ENCODE peak calls at places on chromosomes 13 and 19, in five cellular contexts. X is thoracic aorta, L is AG09309, O is epithelial cell of esophagus, W is WTC11. F is an unnamed sample.

GRCh38 chr13:40922437-40923040 is 96.6 kb downstream of the ELF1 start:
- DNase-seq in X (no peak), W (peak; percentile 13), O (no peak), L (no peak), F (no peak)

GRCh38 chr19:4012092-4012974 is 4.8 kb downstream of the PIAS4 start:
- DNase-seq in L (no peak), X (no peak), W (no peak), O (no peak), F (no peak)

GRCh38 chr13:91241249-91241648 is 106.2 kb upstream of the MIR17HG start:
- DNase-seq in L (no peak), O (no peak), W (no peak), X (no peak), F (no peak)

GRCh38 chr19:1274081-1274851 is 1.1 kb upstream of the FAM174C start:
- DNase-seq in L (no peak), O (no peak), W (no peak), X (no peak), F (no peak)

GRCh38 chr19:17005000-17005399 is 21.6 kb downstream of the CPAMD8 start:
- DNase-seq in O (no peak), L (no peak), X (no peak), W (no peak), F (no peak)

GRCh38 chr13:110989331-110989730 is 74.5 kb upstream of the ANKRD10 start:
- DNase-seq in O (no peak), L (no peak), W (no peak), X (no peak), F (no peak)

GRCh38 chr13:90427322-90428272 is 919.9 kb upstream of the MIR17HG start:
- DNase-seq in W (peak; percentile 17), O (no peak), X (no peak), L (no peak), F (no peak)

GRCh38 chr13:114118763-114119123 is 13.7 kb downstream of the RASA3 start:
- DNase-seq in X (no peak), L (no peak), O (no peak), W (no peak), F (peak; percentile 26)

GRCh38 chr19:18777725-18778389 is 13.2 kb downstream of the COMP start:
- DNase-seq in L (no peak), W (no peak), O (no peak), X (no peak), F (no peak)

GRCh38 chr13:30607908-30608307 is 9.8 kb upstream of the USPL1 start:
- DNase-seq in L (no peak), X (no peak), O (peak; percentile 53), W (no peak), F (no peak)

GRCh38 chr19:5823579-5824281 is 15.8 kb downstream of the FUT6 start:
- DNase-seq in X (no peak), W (peak; percentile 65), O (peak; percentile 34), L (no peak), F (peak; percentile 92)

GRCh38 chr19:8148410-8149231 is 771 bp downstream of the FBN3 start:
- DNase-seq in W (peak; percentile 93), X (no peak), L (no peak), O (no peak), F (no peak)

GRCh38 chr13:113643593-113643992 is 14.4 kb downstream of the ATP4B start:
- DNase-seq in L (no peak), O (no peak), X (no peak), W (no peak), F (no peak)

GRCh38 chr13:59770451-59770850 is 393.3 kb downstream of the DIAPH3 start:
- DNase-seq in X (no peak), O (peak; percentile 60), W (no peak), L (no peak), F (no peak)

GRCh38 chr13:53324656-53325055 is 296.0 kb downstream of the OLFM4 start:
- DNase-seq in X (no peak), O (no peak), W (no peak), L (no peak), F (no peak)

GRCh38 chr19:277581-278165 is 13.5 kb downstream of the PLPP2 start:
- DNase-seq in L (no peak), O (peak; percentile 32), X (no peak), W (peak; percentile 61), F (no peak)

GRCh38 chr19:35977446-35978222 is 17.4 kb upstream of the SDHAF1 start:
- DNase-seq in O (no peak), X (no peak), W (peak; percentile 86), L (no peak), F (no peak)
- TF ChIP-seq CTCF in O (no peak), X (no peak), W (peak; percentile 35), L (no peak), F (peak; percentile 10)

GRCh38 chr13:51583469-51583874 is 790 bp upstream of the WDFY2 start:
- DNase-seq in L (no peak), W (no peak), O (no peak), X (no peak), F (no peak)

GRCh38 chr13:51583875-51584730 is at the start of gene WDFY2:
- DNase-seq in O (peak; percentile 100), X (peak; percentile 99), L (peak; percentile 99), W (peak; percentile 99), F (peak; percentile 100)

GRCh38 chr13:51585234-51585672 is 991 bp downstream of the WDFY2 start:
- DNase-seq in X (no peak), W (no peak), L (no peak), O (peak; percentile 20), F (no peak)

GRCh38 chr13:51585696-51586095 is 1.4 kb downstream of the WDFY2 start:
- DNase-seq in O (peak; percentile 87), X (no peak), L (no peak), W (no peak), F (no peak)

DNA sequence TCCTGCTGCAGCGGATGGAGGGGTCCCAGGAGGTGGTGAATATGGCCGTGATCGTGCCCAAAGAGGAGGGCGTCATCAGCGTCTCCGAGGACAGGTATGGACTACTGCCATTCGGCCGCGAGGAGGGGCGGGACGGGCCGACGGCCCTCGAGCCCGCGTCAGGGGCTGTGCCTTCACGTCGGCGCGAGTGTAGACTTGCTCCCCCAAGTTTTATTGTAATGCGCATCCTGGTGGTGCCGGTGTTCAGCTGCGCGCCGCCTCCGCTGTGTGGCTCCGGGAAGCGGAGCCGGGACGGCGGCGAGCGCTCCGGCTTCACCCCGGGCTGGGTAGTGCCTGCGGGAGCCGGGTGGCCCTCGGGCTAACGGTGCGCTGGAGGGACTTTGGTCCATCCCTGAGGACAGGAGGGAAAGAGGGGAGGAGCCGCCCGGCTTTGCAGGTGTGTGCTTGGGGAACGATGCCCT is 499 bp downstream of the WDFY2 start:
- DNase-seq in L (no peak), O (peak; percentile 90), X (peak; percentile 15), W (peak; percentile 72), F (peak; percentile 92)
- TF ChIP-seq CTCF in L (peak; percentile 16), O (peak; percentile 21), X (no peak), W (no peak), F (peak; percentile 62)

DNA sequence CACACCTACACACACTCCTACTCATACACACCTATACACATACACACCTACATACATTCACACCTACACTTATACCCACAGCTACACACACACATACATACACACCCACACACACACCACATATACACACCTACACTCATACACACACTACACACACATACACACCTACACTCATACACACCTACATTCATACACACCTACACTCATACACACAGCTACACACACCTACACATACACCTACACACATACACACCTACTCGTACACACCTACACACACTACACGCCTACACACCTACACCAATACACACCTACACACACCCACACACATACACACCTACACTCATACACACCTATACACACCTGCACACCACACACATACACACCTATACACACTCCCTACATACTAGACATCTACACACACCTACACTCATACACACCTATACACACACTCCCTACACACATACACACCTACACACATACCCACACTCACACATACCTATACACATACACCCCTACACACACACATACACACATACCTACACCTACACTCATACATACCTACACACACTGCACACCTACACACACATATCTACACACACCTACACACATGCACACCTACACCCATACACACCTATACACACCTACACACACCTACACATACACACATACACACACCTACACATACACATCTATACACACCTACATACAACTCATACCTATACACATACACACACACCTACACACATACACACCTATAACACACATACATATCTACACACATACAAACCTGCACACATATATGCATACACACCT is 285.2 kb upstream of the MAB21L1 start:
- DNase-seq in W (no peak), O (no peak), L (no peak), X (no peak), F (no peak)
- TF ChIP-seq CTCF in W (no peak), O (no peak), L (no peak), X (no peak), F (no peak)

GRCh38 chr19:49056101-49056901 is 1.2 kb downstream of the CGB7 start:
- DNase-seq in W (peak; percentile 76), X (no peak), L (no peak), O (peak; percentile 68), F (no peak)
- TF ChIP-seq CTCF in W (peak; percentile 19), X (peak; percentile 28), L (peak; percentile 26), O (peak; percentile 18), F (peak; percentile 75)

DNA sequence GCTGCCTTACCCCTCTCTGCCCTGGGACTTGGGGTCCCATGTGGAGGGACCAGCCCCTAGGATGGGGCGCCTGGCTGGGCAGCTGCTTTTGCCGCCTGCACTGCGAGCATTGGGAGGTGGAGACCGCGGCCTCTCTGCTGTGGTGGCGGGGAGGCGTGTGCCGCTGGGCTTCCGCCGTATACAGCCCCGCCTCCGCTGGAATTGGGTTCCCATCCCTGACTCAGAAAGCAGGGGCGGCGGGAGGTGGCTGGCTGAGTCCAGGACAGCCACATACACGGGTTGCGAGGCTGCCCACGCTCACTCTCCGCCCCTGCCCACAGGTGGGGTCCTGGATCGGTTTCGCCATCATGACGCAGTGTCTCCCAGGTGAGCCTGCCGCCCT is 6.6 kb downstream of the NDUFB7 start:
- DNase-seq in X (no peak), O (no peak), L (no peak), W (no peak), F (no peak)
- TF ChIP-seq CTCF in X (no peak), O (no peak), L (no peak), W (no peak), F (no peak)

GRCh38 chr13:25678398-25678797 is 306.6 kb downstream of the ATP8A2 start:
- DNase-seq in O (no peak), L (no peak), W (no peak), X (no peak), F (no peak)
- TF ChIP-seq CTCF in O (no peak), L (no peak), W (no peak), X (no peak), F (peak; percentile 30)